ENCODE peak calls at places on chromosomes 3 and 15, in eight cellular contexts. R is activated T-helper 1 cell treated with anti-CD3 and anti-CD28 coated beads, Interleukin-2, amount 50 U/mL, for 16 hours; Q is left colon; A is AG08396; I is osteoblast; G is NCI-H1092 treated with DMSO at 0.1 percent for 48 hours; H is stomach; X is HCT116. L is an unnamed sample.
A peak's percentile ranks its signal among the peaks of the same experiment; 100 is the strongest.

GRCh38 chr3:126545544-126545943 is 13.2 kb downstream of the C3orf22 start:
- DNase-seq in Q (peak; percentile 8), G (no peak), H (peak; percentile 17), R (no peak), A (no peak), X (no peak), I (peak; percentile 88), L (no peak)

GRCh38 chr3:105402287-105402801 is 35.6 kb downstream of the ALCAM start:
- DNase-seq in H (no peak), A (no peak), Q (no peak), G (no peak), I (peak; percentile 27), R (no peak), X (peak; percentile 86), L (no peak)

GRCh38 chr3:46006646-46007045 is 11.0 kb upstream of the FYCO1 start:
- DNase-seq in H (no peak), R (no peak), X (no peak), Q (no peak), A (peak; percentile 45), I (peak; percentile 94), G (no peak), L (no peak)

GRCh38 chr3:83011471-83011870 is 1250.0 kb upstream of the GBE1 start:
- DNase-seq in G (no peak), A (no peak), X (no peak), Q (no peak), R (no peak), I (no peak), H (no peak), L (no peak)

GRCh38 chr3:184341925-184342324 is 4.5 kb downstream of the FAM131A start:
- DNase-seq in I (peak; percentile 13), R (no peak), Q (no peak), H (peak; percentile 91), G (no peak), A (no peak), X (no peak), L (no peak)

GRCh38 chr3:123843668-123844067 is 40.5 kb downstream of the MYLK start:
- DNase-seq in A (peak; percentile 26), G (no peak), Q (no peak), R (no peak), X (no peak), H (no peak), I (no peak), L (no peak)

GRCh38 chr15:88637841-88638625 is 783 bp upstream of the ISG20 start:
- DNase-seq in Q (no peak), G (no peak), I (peak; percentile 83), R (no peak), A (no peak), H (no peak), X (no peak), L (peak; percentile 60)

GRCh38 chr3:150349314-150350097 is 58.6 kb upstream of the TSC22D2 start:
- DNase-seq in I (peak; percentile 44), H (no peak), G (no peak), A (no peak), Q (no peak), R (no peak), X (no peak), L (no peak)

GRCh38 chr3:8509961-8510360 is 8.3 kb downstream of the LMCD1 start:
- DNase-seq in Q (no peak), X (peak; percentile 47), I (peak; percentile 66), R (no peak), G (no peak), H (no peak), A (peak; percentile 77), L (no peak)

GRCh38 chr3:36891651-36892268 is 53.1 kb downstream of the TRANK1 start:
- DNase-seq in G (no peak), Q (no peak), R (no peak), A (no peak), X (no peak), H (no peak), I (no peak), L (no peak)